ENCODE peak calls at places on chromosomes 16 and 17, in seven cellular contexts. U is amniotic stem cell, O is heart right ventricle, Q is KBM-7, E is iris pigment epithelial cell, K is AG08395, R is HEK293T. D is an unnamed sample.

GRCh38 chr17:11140028-11140427 is 101.0 kb upstream of the SHISA6 start:
- DNase-seq in U (no peak), O (peak; percentile 60), Q (no peak), E (no peak), K (no peak), R (no peak), D (no peak)

GRCh38 chr16:19238386-19238785 is 47.1 kb upstream of the CLEC19A start:
- DNase-seq in U (no peak), O (no peak), Q (no peak), E (no peak), K (no peak), R (no peak), D (no peak)

GRCh38 chr16:29717113-29717512 is 28.7 kb downstream of the C16orf54 start:
- DNase-seq in U (no peak), O (no peak), Q (no peak), E (no peak), K (no peak), R (no peak), D (no peak)

GRCh38 chr16:67013823-67014640 is 14.9 kb upstream of the CBFB start:
- DNase-seq in U (no peak), O (peak; percentile 84), Q (peak; percentile 71), E (peak; percentile 38), K (peak; percentile 75), R (peak; percentile 73), D (peak; percentile 47)

GRCh38 chr17:81074875-81075274 is 39.9 kb downstream of the BAIAP2 start:
- DNase-seq in U (no peak), O (no peak), Q (no peak), E (no peak), K (peak; percentile 59), R (no peak), D (no peak)

GRCh38 chr17:22278302-22279275 is 586.3 kb downstream of the KCNJ18 start:
- DNase-seq in U (no peak), O (no peak), Q (no peak), E (no peak), K (no peak), R (no peak), D (no peak)

GRCh38 chr17:10061131-10061581 is 137.2 kb downstream of the GAS7 start:
- DNase-seq in U (peak; percentile 45), O (no peak), Q (no peak), E (no peak), K (peak; percentile 86), R (no peak), D (peak; percentile 90)

GRCh38 chr16:49620158-49620867 is 235.6 kb downstream of the ZNF423 start:
- DNase-seq in U (peak; percentile 59), O (peak; percentile 74), Q (no peak), E (peak; percentile 61), K (peak; percentile 89), R (no peak), D (peak; percentile 74)

GRCh38 chr16:31409433-31409832 is 16.3 kb downstream of the ITGAD start:
- DNase-seq in U (no peak), O (no peak), Q (no peak), E (peak; percentile 56), K (peak; percentile 61), R (no peak), D (peak; percentile 53)

GRCh38 chr17:82037113-82037888 is at the start of gene DCXR:
- DNase-seq in U (peak; percentile 90), O (peak; percentile 97), Q (peak; percentile 97), E (peak; percentile 98), K (peak; percentile 98), R (peak; percentile 94), D (peak; percentile 90)

GRCh38 chr17:67682196-67682595 is 35.5 kb upstream of the NOL11 start:
- DNase-seq in U (no peak), O (no peak), Q (no peak), E (no peak), K (no peak), R (no peak), D (no peak)

GRCh38 chr16:80347002-80347401 is 193.8 kb upstream of the DYNLRB2 start:
- DNase-seq in U (no peak), O (no peak), Q (no peak), E (no peak), K (no peak), R (no peak), D (no peak)

GRCh38 chr17:65362826-65363225 is 198.6 kb downstream of the AXIN2 start:
- DNase-seq in U (no peak), O (no peak), Q (no peak), E (peak; percentile 8), K (no peak), R (no peak), D (peak; percentile 3)

GRCh38 chr17:41537614-41537954 is 9.5 kb upstream of the KRT19 start:
- DNase-seq in U (no peak), O (no peak), Q (no peak), E (no peak), K (no peak), R (no peak), D (no peak)

GRCh38 chr16:2919511-2920255 is 8.0 kb downstream of the FLYWCH1 start:
- DNase-seq in U (no peak), O (peak; percentile 63), Q (peak; percentile 86), E (peak; percentile 53), K (peak; percentile 71), R (peak; percentile 58), D (peak; percentile 78)

GRCh38 chr17:28379814-28380571 is 8.5 kb downstream of the SARM1 start:
- DNase-seq in U (peak; percentile 73), O (no peak), Q (peak; percentile 9), E (peak; percentile 78), K (no peak), R (no peak), D (peak; percentile 49)

GRCh38 chr17:40122466-40122943 is 734 bp downstream of the MSL1 start:
- DNase-seq in U (no peak), O (peak; percentile 52), Q (no peak), E (peak; percentile 65), K (peak; percentile 31), R (no peak), D (no peak)

GRCh38 chr16:14472357-14472756 is 157.7 kb downstream of the PARN start:
- DNase-seq in U (no peak), O (no peak), Q (no peak), E (no peak), K (no peak), R (no peak), D (no peak)

D was measured in fibroblast of mammary gland.